ENCODE peak calls at places on chromosomes 13 and 19, in five cellular contexts. U, Y, V, O and B are unnamed samples.

GRCh38 chr19:9768175-9769112 is at the start of gene ZNF846:
- ATAC-seq in U (peak; percentile 97), Y (peak; percentile 98), V (peak; percentile 100), O (peak; percentile 98), B (peak; percentile 99)

GRCh38 chr13:31399690-31400089 is 199.9 kb downstream of the B3GLCT start:
- ATAC-seq in U (no peak), Y (no peak), V (no peak), O (no peak), B (no peak)

GRCh38 chr13:112732679-112733078 is 42.8 kb downstream of the ATP11A start:
- ATAC-seq in U (no peak), Y (no peak), V (no peak), O (no peak), B (no peak)

GRCh38 chr19:19674315-19674714 is 5.7 kb downstream of the ZNF101 start:
- ATAC-seq in U (no peak), Y (no peak), V (no peak), O (no peak), B (no peak)

GRCh38 chr13:20073775-20074174 is 87.1 kb downstream of the GJA3 start:
- ATAC-seq in U (no peak), Y (peak; percentile 68), V (peak; percentile 59), O (no peak), B (no peak)

GRCh38 chr13:112078216-112078615 is 11.3 kb downstream of the SOX1 start:
- ATAC-seq in U (no peak), Y (no peak), V (no peak), O (no peak), B (no peak)

GRCh38 chr13:29791508-29791907 is 58.9 kb downstream of the UBL3 start:
- ATAC-seq in U (peak; percentile 95), Y (no peak), V (no peak), O (no peak), B (peak; percentile 94)

GRCh38 chr13:60765700-60766411 is 368.8 kb downstream of the TDRD3 start:
- ATAC-seq in U (no peak), Y (no peak), V (peak; percentile 96), O (no peak), B (no peak)

GRCh38 chr13:59837101-59837500 is 326.6 kb downstream of the DIAPH3 start:
- ATAC-seq in U (no peak), Y (no peak), V (no peak), O (no peak), B (no peak)

GRCh38 chr19:39165857-39166256 is 30.9 kb upstream of the NCCRP1 start:
- ATAC-seq in U (no peak), Y (no peak), V (no peak), O (no peak), B (no peak)

GRCh38 chr19:40689339-40690049 is 957 bp downstream of the NUMBL start:
- ATAC-seq in U (no peak), Y (peak; percentile 11), V (no peak), O (no peak), B (no peak)

GRCh38 chr19:15136234-15136954 is 29.2 kb downstream of the SYDE1 start:
- ATAC-seq in U (no peak), Y (no peak), V (no peak), O (no peak), B (peak; percentile 70)

GRCh38 chr19:5579697-5580096 is 11.9 kb upstream of the TINCR start:
- ATAC-seq in U (no peak), Y (no peak), V (no peak), O (no peak), B (no peak)

GRCh38 chr13:110794209-110794608 is 80.7 kb downstream of the ING1 start:
- ATAC-seq in U (no peak), Y (no peak), V (no peak), O (no peak), B (no peak)

GRCh38 chr13:98741741-98742435 is 10.6 kb downstream of the SLC15A1 start:
- ATAC-seq in U (no peak), Y (no peak), V (peak; percentile 34), O (no peak), B (no peak)

GRCh38 chr13:42720116-42720857 is 61.1 kb upstream of the FAM216B start:
- ATAC-seq in U (peak; percentile 53), Y (no peak), V (peak; percentile 93), O (no peak), B (peak; percentile 95)

GRCh38 chr13:26186995-26187394 is 35.1 kb downstream of the RNF6 start:
- ATAC-seq in U (peak; percentile 9), Y (no peak), V (peak; percentile 4), O (no peak), B (peak; percentile 1)

GRCh38 chr13:27504126-27504525 is 53.8 kb upstream of the MTIF3 start:
- ATAC-seq in U (no peak), Y (no peak), V (no peak), O (no peak), B (no peak)

GRCh38 chr19:10332965-10333757 is at the start of gene RAVER1:
- ATAC-seq in U (peak; percentile 97), Y (peak; percentile 97), V (peak; percentile 91), O (peak; percentile 95), B (peak; percentile 96)

GRCh38 chr13:33375421-33375820 is 89.9 kb upstream of the STARD13 start:
- ATAC-seq in U (no peak), Y (no peak), V (no peak), O (no peak), B (no peak)

GRCh38 chr13:71254384-71254783 is 612.6 kb downstream of the DACH1 start:
- ATAC-seq in U (no peak), Y (no peak), V (no peak), O (no peak), B (no peak)

GRCh38 chr19:49436381-49437017 is 4.8 kb downstream of the SLC17A7 start:
- ATAC-seq in U (peak; percentile 53), Y (peak; percentile 50), V (no peak), O (no peak), B (peak; percentile 19)

GRCh38 chr19:7349961-7350711 is 1.4 kb downstream of the ARHGEF18 start:
- ATAC-seq in U (peak; percentile 32), Y (peak; percentile 9), V (no peak), O (peak; percentile 67), B (peak; percentile 24)

GRCh38 chr13:90717451-90717936 is 630.0 kb upstream of the MIR17HG start:
- ATAC-seq in U (no peak), Y (no peak), V (peak; percentile 60), O (no peak), B (no peak)

GRCh38 chr13:36362251-36362650 is 16.1 kb upstream of the SPART start:
- ATAC-seq in U (peak; percentile 37), Y (no peak), V (peak; percentile 64), O (no peak), B (peak; percentile 84)

GRCh38 chr13:67416047-67416925 is 186.2 kb upstream of the PCDH9 start:
- ATAC-seq in U (no peak), Y (no peak), V (peak; percentile 94), O (no peak), B (no peak)

GRCh38 chr13:46668302-46668720 is 115.3 kb downstream of the LRCH1 start:
- ATAC-seq in U (peak; percentile 40), Y (peak; percentile 32), V (peak; percentile 72), O (peak; percentile 9), B (peak; percentile 53)

GRCh38 chr13:29137995-29138394 is 317.9 kb downstream of the MTUS2 start:
- ATAC-seq in U (no peak), Y (no peak), V (no peak), O (no peak), B (no peak)

GRCh38 chr13:90768116-90768515 is 579.4 kb upstream of the MIR17HG start:
- ATAC-seq in U (no peak), Y (no peak), V (no peak), O (no peak), B (no peak)

GRCh38 chr19:40611096-40611495 is 9.9 kb downstream of the LTBP4 start:
- ATAC-seq in U (no peak), Y (no peak), V (peak; percentile 12), O (no peak), B (no peak)

GRCh38 chr19:43784981-43785808 is 4.4 kb upstream of the KCNN4 start:
- ATAC-seq in U (peak; percentile 23), Y (peak; percentile 13), V (peak; percentile 90), O (peak; percentile 32), B (no peak)

GRCh38 chr19:19562665-19563347 is 24.7 kb downstream of the CILP2 start:
- ATAC-seq in U (peak; percentile 84), Y (no peak), V (peak; percentile 13), O (peak; percentile 67), B (peak; percentile 83)

GRCh38 chr13:57829496-57829895 is 198.0 kb downstream of the PCDH17 start:
- ATAC-seq in U (no peak), Y (no peak), V (no peak), O (no peak), B (no peak)

GRCh38 chr19:49210108-49210900 is 52.7 kb downstream of the TRPM4 start:
- ATAC-seq in U (peak; percentile 95), Y (peak; percentile 83), V (peak; percentile 56), O (no peak), B (peak; percentile 66)

GRCh38 chr19:29878973-29879654 is 62.9 kb upstream of the URI1 start:
- ATAC-seq in U (peak; percentile 37), Y (no peak), V (no peak), O (no peak), B (peak; percentile 44)

GRCh38 chr13:41427700-41428099 is 29.6 kb upstream of the RGCC start:
- ATAC-seq in U (peak; percentile 32), Y (no peak), V (no peak), O (no peak), B (peak; percentile 46)

GRCh38 chr13:80399340-80400163 is 58.6 kb upstream of the SPRY2 start:
- ATAC-seq in U (peak; percentile 62), Y (peak; percentile 64), V (peak; percentile 94), O (no peak), B (no peak)

GRCh38 chr13:98089246-98089645 is 53.6 kb upstream of the FARP1 start:
- ATAC-seq in U (no peak), Y (no peak), V (no peak), O (no peak), B (no peak)

GRCh38 chr19:46766569-46767317 is 20.5 kb upstream of the STRN4 start:
- ATAC-seq in U (peak; percentile 96), Y (peak; percentile 78), V (peak; percentile 56), O (peak; percentile 76), B (peak; percentile 88)